ENCODE peak calls at places on chromosomes 5 and 9, in five cellular contexts. A is posterior vena cava; X is GM06990; K is activated CD4-positive, alpha-beta T cell treated with anti-CD3 and anti-CD28 coated beads, Interleukin-2, amount 50 U/mL, for 1 hour; J is substantia nigra. F is an unnamed sample.

GRCh38 chr9:114697951-114698351 is 16.0 kb upstream of the TEX48 start:
- DNase-seq in A (no peak), X (peak), K (no peak), J (no peak), F (no peak)

GRCh38 chr5:115816226-115817042 is at the start of gene CDO1:
- DNase-seq in A (peak), X (peak), K (peak), J (peak), F (no peak)

GRCh38 chr9:90189306-90189705 is 453.3 kb downstream of the DIRAS2 start:
- DNase-seq in A (no peak), X (peak), K (no peak), J (no peak), F (no peak)

GRCh38 chr9:129225815-129226214 is 47.8 kb upstream of the IER5L start:
- DNase-seq in A (peak), X (no peak), K (peak), J (no peak), F (peak)

GRCh38 chr5:113510836-113511451 is 2.5 kb upstream of the YTHDC2 start:
- DNase-seq in A (no peak), X (no peak), K (no peak), J (no peak), F (no peak)

GRCh38 chr5:138488481-138488945 is 23.2 kb downstream of the EGR1 start:
- DNase-seq in A (no peak), X (no peak), K (no peak), J (no peak), F (no peak)

GRCh38 chr5:164597293-164597900 is 1092.0 kb downstream of the MAT2B start:
- DNase-seq in A (no peak), X (no peak), K (no peak), J (no peak), F (no peak)

GRCh38 chr9:121372563-121373400 is 2.7 kb upstream of the STOM start:
- DNase-seq in A (no peak), X (no peak), K (no peak), J (no peak), F (no peak)

GRCh38 chr9:127723450-127723849 is 7.6 kb downstream of the TTC16 start:
- DNase-seq in A (no peak), X (no peak), K (no peak), J (no peak), F (no peak)

GRCh38 chr9:87290241-87290700 is 207.4 kb upstream of the DAPK1 start:
- DNase-seq in A (no peak), X (no peak), K (no peak), J (no peak), F (no peak)

GRCh38 chr5:98639258-98639657 is 134.2 kb upstream of the RGMB start:
- DNase-seq in A (no peak), X (no peak), K (no peak), J (no peak), F (no peak)

GRCh38 chr9:76338418-76338817 is 55.8 kb downstream of the RFK start:
- DNase-seq in A (no peak), X (no peak), K (no peak), J (no peak), F (no peak)

GRCh38 chr5:124979174-124979573 is 232.7 kb upstream of the ZNF608 start:
- DNase-seq in A (no peak), X (no peak), K (no peak), J (no peak), F (no peak)

GRCh38 chr5:135977375-135977928 is 22.7 kb upstream of the LECT2 start:
- DNase-seq in A (peak), X (peak), K (peak), J (no peak), F (peak)

GRCh38 chr9:20683351-20684034 is 566 bp upstream of the FOCAD start:
- DNase-seq in A (no peak), X (no peak), K (peak), J (no peak), F (peak)

GRCh38 chr9:134660407-134660806 is 18.8 kb downstream of the COL5A1 start:
- DNase-seq in A (no peak), X (no peak), K (no peak), J (no peak), F (no peak)

GRCh38 chr9:138085568-138085967 is 208.0 kb downstream of the CACNA1B start:
- DNase-seq in A (no peak), X (no peak), K (no peak), J (no peak), F (no peak)

GRCh38 chr5:141808857-141809256 is 69.4 kb downstream of the PCDH1 start:
- DNase-seq in A (no peak), X (no peak), K (no peak), J (no peak), F (no peak)

GRCh38 chr5:127812570-127812969 is 109.4 kb downstream of the CCDC192 start:
- DNase-seq in A (no peak), X (no peak), K (no peak), J (no peak), F (no peak)

GRCh38 chr9:99726758-99727157 is 94.9 kb upstream of the NR4A3 start:
- DNase-seq in A (no peak), X (no peak), K (no peak), J (no peak), F (no peak)

GRCh38 chr9:26809795-26810194 is 82.8 kb downstream of the CAAP1 start:
- DNase-seq in A (no peak), X (no peak), K (no peak), J (no peak), F (no peak)

GRCh38 chr5:82540301-82540700 is 262.1 kb upstream of the RPS23 start:
- DNase-seq in A (no peak), X (no peak), K (no peak), J (no peak), F (no peak)

GRCh38 chr5:127941646-127942045 is 141.9 kb upstream of the SLC12A2 start:
- DNase-seq in A (no peak), X (no peak), K (no peak), J (no peak), F (no peak)

GRCh38 chr5:136769900-136770684 is 404.7 kb upstream of the TRPC7 start:
- DNase-seq in A (peak), X (no peak), K (no peak), J (peak), F (peak)

GRCh38 chr5:170429014-170429413 is 39.8 kb upstream of the KCNMB1 start:
- DNase-seq in A (no peak), X (no peak), K (no peak), J (no peak), F (no peak)

GRCh38 chr9:136697821-136698526 is 10.7 kb upstream of the AGPAT2 start:
- DNase-seq in A (no peak), X (no peak), K (no peak), J (no peak), F (no peak)

GRCh38 chr9:114989600-114990410 is 59.4 kb upstream of the TNFSF8 start:
- DNase-seq in A (no peak), X (peak), K (peak), J (no peak), F (no peak)

GRCh38 chr9:132486706-132487350 is 76.8 kb downstream of the CFAP77 start:
- DNase-seq in A (peak), X (no peak), K (peak), J (no peak), F (peak)

GRCh38 chr5:124922255-124922975 is 176.0 kb upstream of the ZNF608 start:
- DNase-seq in A (no peak), X (no peak), K (no peak), J (no peak), F (no peak)

GRCh38 chr9:115604831-115605483 is 487.0 kb upstream of the TNC start:
- DNase-seq in A (no peak), X (no peak), K (no peak), J (no peak), F (no peak)

GRCh38 chr9:14779566-14780022 is 57.1 kb upstream of the CER1 start:
- DNase-seq in A (no peak), X (no peak), K (no peak), J (no peak), F (no peak)

GRCh38 chr5:68482199-68482598 is 266.6 kb downstream of the PIK3R1 start:
- DNase-seq in A (no peak), X (no peak), K (no peak), J (no peak), F (no peak)

GRCh38 chr5:137300411-137301240 is 198.5 kb downstream of the SPOCK1 start:
- DNase-seq in A (no peak), X (no peak), K (no peak), J (no peak), F (no peak)

GRCh38 chr9:18490591-18491370 is 16.8 kb downstream of the ADAMTSL1 start:
- DNase-seq in A (peak), X (no peak), K (no peak), J (no peak), F (no peak)

GRCh38 chr5:76406014-76406413 is 2.9 kb downstream of the IQGAP2 start:
- DNase-seq in A (no peak), X (no peak), K (no peak), J (no peak), F (no peak)

GRCh38 chr9:127187231-127187956 is 65.0 kb upstream of the ANGPTL2 start:
- DNase-seq in A (peak), X (no peak), K (no peak), J (no peak), F (no peak)

GRCh38 chr9:121133104-121133816 is 58.5 kb downstream of the CNTRL start:
- DNase-seq in A (no peak), X (no peak), K (peak), J (no peak), F (peak)

GRCh38 chr5:96278995-96279394 is 154.1 kb downstream of the PCSK1 start:
- DNase-seq in A (no peak), X (no peak), K (no peak), J (no peak), F (no peak)

GRCh38 chr9:111456536-111456935 is 27.6 kb downstream of the ECPAS start:
- DNase-seq in A (no peak), X (no peak), K (no peak), J (no peak), F (no peak)

GRCh38 chr5:142202282-142202681 is 93.7 kb downstream of the NDFIP1 start:
- DNase-seq in A (no peak), X (no peak), K (no peak), J (no peak), F (no peak)

F was measured in effector memory CD8-positive, alpha-beta T cell.